ENCODE peak calls at places on chromosomes 11 and 22, in four cellular contexts. M is HepG2, T is GM12878, N is K562. C is an unnamed sample.

GRCh38 chr11:72831521-72832300 is 17.5 kb downstream of the ATG16L2 start:
- DNase-seq in M (peak; percentile 63), T (no peak), N (peak; percentile 77), C (peak; percentile 69)

GRCh38 chr11:36594316-36594989 is at the start of gene IFTAP:
- DNase-seq in M (peak; percentile 90), T (no peak), N (peak; percentile 78), C (peak; percentile 82)

GRCh38 chr11:131290111-131290510 is 80.3 kb upstream of the NTM start:
- DNase-seq in M (no peak), T (no peak), N (no peak), C (no peak)

GRCh38 chr11:111604392-111605009 is 2.3 kb downstream of the SIK2 start:
- DNase-seq in M (peak; percentile 61), T (peak; percentile 23), N (peak; percentile 51), C (peak; percentile 42)

GRCh38 chr11:9943346-9944110 is 279.7 kb downstream of the SWAP70 start:
- DNase-seq in M (peak; percentile 4), T (no peak), N (no peak), C (no peak)

GRCh38 chr22:46058591-46059519 is 81.9 kb upstream of the WNT7B start:
- DNase-seq in M (no peak), T (no peak), N (no peak), C (no peak)

GRCh38 chr11:78450866-78451265 is 33.2 kb upstream of the GAB2 start:
- DNase-seq in M (no peak), T (no peak), N (no peak), C (no peak)

GRCh38 chr22:46969491-46969890 is 207.0 kb downstream of the TBC1D22A start:
- DNase-seq in M (no peak), T (peak; percentile 69), N (no peak), C (no peak)

GRCh38 chr11:40877256-40877655 is 582.2 kb downstream of the LRRC4C start:
- DNase-seq in M (peak; percentile 1), T (no peak), N (no peak), C (no peak)

GRCh38 chr11:86182976-86183584 is 61.5 kb upstream of the EED start:
- DNase-seq in M (no peak), T (peak; percentile 88), N (peak; percentile 76), C (no peak)

GRCh38 chr22:40196628-40197027 is 18.9 kb downstream of the TNRC6B start:
- DNase-seq in M (no peak), T (peak; percentile 48), N (no peak), C (no peak)

GRCh38 chr11:114171257-114172054 is 111.9 kb downstream of the ZBTB16 start:
- DNase-seq in M (peak; percentile 10), T (no peak), N (no peak), C (no peak)

GRCh38 chr11:73989156-73989555 is 6.5 kb upstream of the UCP2 start:
- DNase-seq in M (no peak), T (no peak), N (peak; percentile 47), C (no peak)

GRCh38 chr11:23797624-23798419 is 699.0 kb upstream of the LUZP2 start:
- DNase-seq in M (no peak), T (no peak), N (no peak), C (no peak)

GRCh38 chr11:47107709-47108108 is 69.0 kb downstream of the ARFGAP2 start:
- DNase-seq in M (no peak), T (no peak), N (no peak), C (no peak)

GRCh38 chr11:5591613-5592012 is 4.8 kb upstream of the TRIM6 start:
- DNase-seq in M (no peak), T (no peak), N (peak; percentile 47), C (no peak)

GRCh38 chr11:74838188-74838587 is 89.5 kb downstream of the RNF169 start:
- DNase-seq in M (no peak), T (no peak), N (no peak), C (no peak)

DNA sequence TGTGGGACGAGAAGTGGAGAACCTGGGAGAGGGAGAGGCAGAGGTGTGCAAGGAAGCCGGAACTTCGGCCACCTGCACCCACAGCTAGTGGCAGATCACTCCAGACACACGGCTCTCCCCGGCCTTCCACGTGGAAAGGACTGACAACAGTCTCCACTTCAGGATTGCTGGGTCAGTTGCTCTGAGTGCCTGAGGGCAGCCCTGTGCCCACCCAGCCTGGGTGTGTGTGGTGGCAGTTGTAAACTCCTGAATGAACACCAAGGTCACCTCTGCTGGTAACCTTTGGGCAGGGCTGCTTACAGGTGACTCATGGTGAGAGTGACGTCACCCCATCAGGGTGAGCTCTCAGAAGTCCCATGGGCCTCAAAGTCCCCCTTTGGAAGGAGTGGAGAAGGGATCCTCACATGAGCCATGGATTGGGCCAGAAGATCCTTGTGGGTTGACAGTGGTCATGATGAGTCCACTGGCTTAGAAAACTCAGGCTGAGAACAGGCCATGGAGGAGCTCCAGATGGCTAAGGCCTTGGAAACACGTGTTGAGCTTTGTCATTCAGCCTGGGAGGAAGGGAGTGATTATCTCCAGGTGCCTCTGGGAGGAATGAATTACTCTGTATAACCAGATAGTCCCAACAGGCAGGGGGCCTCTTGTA is 71.3 kb downstream of the BCR start:
- DNase-seq in M (peak; percentile 61), T (no peak), N (no peak), C (no peak)
- TF ChIP-seq FOXM1 in M (no peak), T (no peak), N (no peak), C (no peak)

GRCh38 chr11:124839051-124839971 is 25.9 kb upstream of the ROBO3 start:
- DNase-seq in M (no peak), T (no peak), N (no peak), C (no peak)

GRCh38 chr11:124839972-124840621 is 25.1 kb upstream of the ROBO3 start:
- DNase-seq in M (no peak), T (no peak), N (no peak), C (no peak)

GRCh38 chr11:124835918-124836317 is 29.3 kb upstream of the ROBO3 start:
- DNase-seq in M (no peak), T (no peak), N (no peak), C (no peak)

GRCh38 chr11:124834526-124835190 is 30.6 kb upstream of the ROBO3 start:
- DNase-seq in M (no peak), T (no peak), N (no peak), C (no peak)

DNA sequence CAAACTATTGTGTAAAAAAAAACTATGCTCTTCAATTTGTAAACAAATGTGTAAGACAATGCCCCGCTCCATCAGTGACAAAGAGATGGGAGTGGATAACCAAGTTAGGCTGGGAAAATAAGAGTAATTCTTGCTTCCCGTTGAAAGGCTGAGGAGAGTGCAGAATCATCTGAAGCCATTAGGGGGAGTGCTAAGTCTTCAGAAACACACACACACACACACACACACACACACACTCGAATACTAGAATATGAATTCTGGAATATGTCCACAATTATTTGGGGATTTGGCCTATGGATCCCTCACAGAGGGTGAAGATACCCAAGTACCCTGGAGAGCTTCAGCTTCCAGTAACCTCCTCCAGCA is 27.8 kb upstream of the ROBO3 start:
- DNase-seq in M (peak; percentile 58), T (peak; percentile 2), N (peak; percentile 56), C (peak; percentile 54)
- TF ChIP-seq FOXK2 in M (no peak), T (no peak), N (no peak), C (no peak)

DNA sequence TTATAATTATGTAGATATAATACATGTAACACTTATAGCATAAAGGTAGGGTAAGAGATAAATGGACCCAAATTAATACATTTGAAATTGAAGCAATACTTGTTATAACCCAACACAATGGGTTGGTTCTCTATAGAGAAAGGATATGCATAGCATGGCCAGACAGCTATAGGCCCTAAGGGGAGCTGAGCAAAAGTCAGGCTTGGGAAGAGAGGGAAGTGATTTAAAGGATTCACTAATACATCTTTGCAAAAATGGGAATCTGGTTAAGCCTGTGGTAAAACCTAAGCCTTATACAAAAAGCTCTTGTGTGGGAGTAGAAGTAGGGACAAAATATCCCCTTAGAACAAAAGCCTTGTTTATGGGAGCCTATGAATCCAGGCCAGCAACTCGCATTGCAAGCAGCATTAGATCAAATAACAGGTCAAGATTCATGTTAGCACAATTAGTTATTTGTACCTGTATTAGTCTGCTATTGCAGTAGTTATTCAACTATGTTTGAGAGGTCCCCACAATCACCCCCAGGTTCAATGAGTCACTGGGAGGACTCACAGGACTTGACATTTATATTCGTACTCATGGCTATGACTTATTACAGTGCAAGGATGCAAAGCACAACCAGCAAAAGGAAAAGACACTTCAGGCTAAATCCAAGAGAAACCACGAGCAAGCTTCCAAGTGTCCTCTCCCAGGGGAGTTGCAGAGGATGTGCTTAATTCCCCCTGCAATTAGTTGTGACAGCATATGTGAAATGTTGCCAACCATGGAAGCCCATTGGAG is 144.7 kb upstream of the LMO1 start:
- DNase-seq in M (no peak), T (no peak), N (no peak), C (no peak)
- TF ChIP-seq FOXM1 in M (no peak), T (no peak), N (no peak), C (no peak)

GRCh38 chr22:30187726-30188407 is 58.7 kb downstream of the LIF start:
- DNase-seq in M (no peak), T (no peak), N (no peak), C (no peak)
- TF ChIP-seq FOXK2 in M (no peak), T (no peak), N (no peak), C (no peak)

DNA sequence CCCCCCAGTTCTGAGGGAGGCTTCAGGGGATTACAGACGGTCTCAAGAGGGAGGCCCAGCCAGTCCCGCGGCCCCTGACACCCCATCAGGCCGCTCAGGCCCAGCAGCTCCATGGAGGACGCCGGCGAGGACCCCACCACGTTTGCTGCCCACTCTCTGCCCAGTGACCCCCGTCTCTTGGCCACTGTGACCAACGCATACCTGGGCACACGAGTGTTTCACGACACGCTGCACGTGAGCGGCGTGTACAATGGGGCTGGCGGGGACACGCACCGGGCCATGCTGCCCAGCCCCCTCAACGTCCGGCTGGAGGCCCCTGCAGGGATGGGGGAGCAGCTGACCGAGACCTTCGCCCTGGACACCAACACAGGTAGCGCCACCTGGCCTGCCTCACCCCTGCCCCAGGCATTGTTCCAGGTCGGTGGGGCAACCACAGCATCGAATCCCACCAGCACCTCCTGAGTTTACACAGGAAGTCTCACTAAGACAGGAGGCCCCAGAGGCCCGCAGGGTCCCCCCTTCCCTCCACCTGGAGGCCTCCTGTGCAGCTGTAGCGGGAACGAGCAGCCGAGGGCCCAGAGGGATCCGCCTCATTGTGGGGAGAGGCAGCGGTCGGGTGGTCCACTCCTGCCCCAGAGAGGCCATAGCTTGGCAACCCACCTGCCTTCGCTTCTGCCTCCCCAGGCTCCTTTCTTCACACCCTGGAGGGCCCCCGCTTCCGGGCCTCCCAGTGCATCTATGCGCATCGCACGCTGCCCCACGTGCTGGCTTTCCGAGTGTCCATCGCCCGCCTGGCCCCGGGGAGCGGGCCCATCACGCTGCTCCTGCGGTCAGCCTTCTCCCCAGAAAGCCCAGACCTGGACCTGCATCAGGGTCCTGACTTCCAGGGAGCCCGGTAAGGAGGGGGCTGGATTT is 1.0 kb downstream of the PGGHG start:
- DNase-seq in M (no peak), T (no peak), N (no peak), C (no peak)
- TF ChIP-seq FOXM1 in M (no peak), T (no peak), N (no peak), C (no peak)

DNA sequence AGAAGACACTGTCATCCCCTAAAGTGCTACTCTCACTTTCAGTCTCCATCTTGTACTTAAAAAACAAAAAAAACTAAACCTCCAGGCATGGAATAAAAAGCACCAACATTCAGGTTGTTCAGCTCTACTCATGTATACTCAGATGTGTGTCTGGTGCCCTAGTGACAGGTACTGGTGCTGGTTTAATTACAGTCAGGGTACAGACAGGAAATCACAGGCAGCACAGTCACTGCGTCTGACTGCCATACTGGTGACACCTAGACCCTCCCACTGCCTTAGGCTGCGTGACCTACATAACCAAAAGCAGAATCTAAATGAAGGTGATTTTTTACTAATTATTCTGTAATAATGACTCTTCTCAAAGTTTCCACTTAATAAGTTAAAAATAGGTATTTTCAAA is at the start of gene ARHGAP32:
- DNase-seq in M (no peak), T (no peak), N (no peak), C (no peak)
- TF ChIP-seq FOXK2 in M (no peak), T (no peak), N (no peak), C (no peak)

GRCh38 chr11:117618273-117618672 is 178.7 kb downstream of the DSCAML1 start:
- DNase-seq in M (no peak), T (no peak), N (no peak), C (no peak)
- TF ChIP-seq FOXM1 in M (no peak), T (no peak), N (no peak), C (no peak)